ENCODE peak calls at places on chromosomes 7 and 10, in six cellular contexts. W, O, R, S, M and H are unnamed samples.

GRCh38 chr7:158973440-158973839 is 117.1 kb downstream of the DYNC2I1 start:
- DNase-seq in W (peak), O (no peak), R (peak), S (no peak), M (peak), H (no peak)

GRCh38 chr10:104056619-104057273 is 28.9 kb downstream of the COL17A1 start:
- DNase-seq in W (no peak), O (no peak), R (no peak), S (no peak), M (no peak), H (no peak)

GRCh38 chr7:36547361-36547760 is 157.7 kb downstream of the ANLN start:
- DNase-seq in W (no peak), O (no peak), R (no peak), S (no peak), M (no peak), H (no peak)

GRCh38 chr7:4519819-4520520 is 162.1 kb upstream of the FOXK1 start:
- DNase-seq in W (no peak), O (no peak), R (no peak), S (no peak), M (no peak), H (no peak)

GRCh38 chr7:5630670-5631069 is 150.8 kb downstream of the RNF216 start:
- DNase-seq in W (no peak), O (no peak), R (no peak), S (peak), M (no peak), H (no peak)

GRCh38 chr10:96512524-96512991 is 1.2 kb downstream of the TLL2 start:
- DNase-seq in W (peak), O (no peak), R (no peak), S (no peak), M (peak), H (peak)

GRCh38 chr10:12264204-12264908 is 68.4 kb downstream of the CDC123 start:
- DNase-seq in W (peak), O (peak), R (peak), S (peak), M (peak), H (peak)

GRCh38 chr10:44975487-44976331 is 2.9 kb downstream of the DEPP1 start:
- DNase-seq in W (peak), O (peak), R (no peak), S (peak), M (peak), H (peak)

GRCh38 chr7:33722383-33723096 is 182.8 kb upstream of the BMPER start:
- DNase-seq in W (peak), O (peak), R (no peak), S (peak), M (peak), H (peak)

GRCh38 chr7:28512648-28513435 is 100.5 kb downstream of the CREB5 start:
- DNase-seq in W (no peak), O (no peak), R (no peak), S (no peak), M (no peak), H (no peak)

GRCh38 chr10:108598320-108598695 is 1325.0 kb downstream of the XPNPEP1 start:
- DNase-seq in W (no peak), O (no peak), R (no peak), S (no peak), M (no peak), H (no peak)

GRCh38 chr10:68239596-68240150 is 7.8 kb upstream of the ATOH7 start:
- DNase-seq in W (no peak), O (no peak), R (no peak), S (peak), M (no peak), H (no peak)

GRCh38 chr10:129224065-129224464 is 243.0 kb upstream of the MGMT start:
- DNase-seq in W (no peak), O (no peak), R (no peak), S (no peak), M (no peak), H (no peak)

GRCh38 chr10:31318382-31318853 is 598 bp upstream of the ZEB1 start:
- DNase-seq in W (peak), O (peak), R (peak), S (peak), M (peak), H (peak)

GRCh38 chr7:129569811-129570215 is 41.7 kb upstream of the NRF1 start:
- DNase-seq in W (peak), O (peak), R (no peak), S (peak), M (no peak), H (peak)

GRCh38 chr7:81430761-81431160 is 339.1 kb downstream of the HGF start:
- DNase-seq in W (no peak), O (no peak), R (no peak), S (no peak), M (peak), H (no peak)

GRCh38 chr10:11719496-11719895 is 22.7 kb upstream of the ECHDC3 start:
- DNase-seq in W (no peak), O (no peak), R (no peak), S (peak), M (no peak), H (no peak)

GRCh38 chr10:24206334-24206733 is 2.6 kb upstream of the KIAA1217 start:
- DNase-seq in W (no peak), O (no peak), R (no peak), S (no peak), M (no peak), H (no peak)

GRCh38 chr10:95445223-95445836 is 115.8 kb downstream of the SORBS1 start:
- DNase-seq in W (peak), O (peak), R (no peak), S (peak), M (peak), H (peak)

GRCh38 chr7:27689045-27689877 is 26.6 kb upstream of the HIBADH start:
- DNase-seq in W (peak), O (no peak), R (no peak), S (peak), M (peak), H (peak)

GRCh38 chr10:72796538-72796937 is 97.0 kb upstream of the OIT3 start:
- DNase-seq in W (no peak), O (no peak), R (no peak), S (no peak), M (no peak), H (no peak)

GRCh38 chr10:86259901-86260562 is 106.6 kb downstream of the GRID1 start:
- DNase-seq in W (no peak), O (no peak), R (no peak), S (no peak), M (no peak), H (no peak)

GRCh38 chr10:24027107-24027506 is 181.8 kb upstream of the KIAA1217 start:
- DNase-seq in W (no peak), O (no peak), R (no peak), S (no peak), M (peak), H (no peak)

GRCh38 chr10:72126184-72126871 is 38.0 kb upstream of the SPOCK2 start:
- DNase-seq in W (peak), O (peak), R (no peak), S (peak), M (peak), H (peak)